ENCODE peak calls at places on chromosome 13, in five cellular contexts. I is ovary, Y is thoracic aorta, O is left ventricle myocardium inferior, N is tibial artery. C is an unnamed sample.

GRCh38 chr13:113915012-113915763 is 51.3 kb upstream of the GAS6 start:
- DNase-seq in I (no peak), Y (no peak), O (no peak), N (no peak), C (peak; percentile 36)

GRCh38 chr13:110464547-110465343 is 96.8 kb downstream of the RAB20 start:
- DNase-seq in I (no peak), Y (no peak), O (no peak), N (no peak), C (no peak)

GRCh38 chr13:39565036-39565949 is 37.7 kb downstream of the LHFPL6 start:
- DNase-seq in I (peak; percentile 24), Y (no peak), O (no peak), N (no peak), C (no peak)

GRCh38 chr13:100461309-100462035 is 127.1 kb downstream of the GGACT start:
- DNase-seq in I (no peak), Y (no peak), O (no peak), N (no peak), C (no peak)

GRCh38 chr13:76982051-76982450 is 9.8 kb upstream of the CLN5 start:
- DNase-seq in I (no peak), Y (no peak), O (no peak), N (no peak), C (no peak)

GRCh38 chr13:97058417-97058816 is 64.1 kb upstream of the OXGR1 start:
- DNase-seq in I (no peak), Y (no peak), O (no peak), N (no peak), C (no peak)

GRCh38 chr13:26664286-26664685 is 96.3 kb downstream of the GPR12 start:
- DNase-seq in I (no peak), Y (no peak), O (no peak), N (no peak), C (no peak)

GRCh38 chr13:89550842-89551422 is 1796.6 kb upstream of the MIR17HG start:
- DNase-seq in I (no peak), Y (no peak), O (no peak), N (no peak), C (no peak)

GRCh38 chr13:65631078-65631477 is 1599.1 kb downstream of the PCDH9 start:
- DNase-seq in I (no peak), Y (no peak), O (no peak), N (no peak), C (no peak)

GRCh38 chr13:41937388-41937787 is 23.5 kb downstream of the VWA8 start:
- DNase-seq in I (no peak), Y (no peak), O (no peak), N (no peak), C (no peak)

GRCh38 chr13:31747966-31748365 is 8.6 kb downstream of the RXFP2 start:
- DNase-seq in I (no peak), Y (no peak), O (no peak), N (no peak), C (no peak)

GRCh38 chr13:25990801-25991200 is 61.0 kb downstream of the SHISA2 start:
- DNase-seq in I (no peak), Y (no peak), O (no peak), N (no peak), C (no peak)

GRCh38 chr13:93687261-93687660 is 460.7 kb downstream of the GPC6 start:
- DNase-seq in I (no peak), Y (no peak), O (no peak), N (no peak), C (no peak)

GRCh38 chr13:49441846-49442245 is 2.0 kb downstream of the CAB39L start:
- DNase-seq in I (no peak), Y (no peak), O (no peak), N (no peak), C (no peak)

GRCh38 chr13:110233181-110233641 is 73.7 kb downstream of the COL4A1 start:
- DNase-seq in I (peak; percentile 71), Y (peak; percentile 48), O (peak; percentile 62), N (peak; percentile 90), C (peak; percentile 88)

GRCh38 chr13:28750187-28751045 is 31.6 kb upstream of the SLC46A3 start:
- DNase-seq in I (no peak), Y (no peak), O (no peak), N (no peak), C (no peak)

GRCh38 chr13:29897102-29897501 is 46.7 kb upstream of the UBL3 start:
- DNase-seq in I (no peak), Y (no peak), O (no peak), N (no peak), C (no peak)

GRCh38 chr13:53417601-53418000 is 389.0 kb downstream of the OLFM4 start:
- DNase-seq in I (no peak), Y (no peak), O (no peak), N (no peak), C (no peak)

GRCh38 chr13:106562301-106562700 is 5.6 kb downstream of the ARGLU1 start:
- DNase-seq in I (no peak), Y (no peak), O (no peak), N (no peak), C (no peak)

GRCh38 chr13:45331981-45332830 is 8.8 kb downstream of the TPT1 start:
- DNase-seq in I (no peak), Y (no peak), O (no peak), N (no peak), C (peak; percentile 77)

GRCh38 chr13:45331123-45331619 is 9.8 kb downstream of the TPT1 start:
- DNase-seq in I (no peak), Y (no peak), O (no peak), N (no peak), C (no peak)

GRCh38 chr13:45325806-45326205 is 15.2 kb downstream of the TPT1 start:
- DNase-seq in I (peak; percentile 62), Y (peak; percentile 45), O (peak; percentile 65), N (peak; percentile 85), C (peak; percentile 81)

GRCh38 chr13:45327253-45327954 is 13.6 kb downstream of the TPT1 start:
- DNase-seq in I (no peak), Y (no peak), O (no peak), N (no peak), C (no peak)

DNA sequence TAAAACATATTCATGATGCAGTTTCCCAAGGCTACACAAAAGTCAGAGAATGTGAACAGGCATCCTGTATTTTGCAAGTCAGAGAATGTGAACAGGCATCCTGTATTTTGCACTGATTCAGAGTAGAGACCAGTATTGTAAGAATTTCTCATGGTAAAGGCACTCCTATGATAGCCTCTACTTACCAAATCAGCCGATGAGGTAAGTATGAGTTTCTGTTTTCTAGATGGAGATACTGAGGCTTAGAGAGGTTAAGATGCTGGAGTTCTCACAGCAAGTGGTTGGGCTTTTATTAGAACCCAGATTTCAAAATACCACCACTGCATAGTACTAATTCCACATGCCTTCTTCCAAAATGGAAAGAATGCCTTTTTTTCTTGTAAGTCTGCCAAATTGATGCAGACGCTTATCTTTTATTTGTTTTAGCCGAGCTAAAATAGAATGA is 12.3 kb downstream of the TPT1 start:
- DNase-seq in I (no peak), Y (no peak), O (no peak), N (no peak), C (no peak)
- H3K4me1 ChIP-seq in I (peaks cover 11% of the 10 kb centered on the region), Y (peaks cover 57% of the 10 kb centered on the region), O (peaks cover 91% of the 10 kb centered on the region), N (peaks cover 30% of the 10 kb centered on the region), C (peaks cover 84% of the 10 kb centered on the region)

GRCh38 chr13:99442273-99442895 is 58.9 kb upstream of the TM9SF2 start:
- DNase-seq in I (peak; percentile 50), Y (no peak), O (no peak), N (no peak), C (no peak)

GRCh38 chr13:99448586-99448985 is 52.7 kb upstream of the TM9SF2 start:
- DNase-seq in I (no peak), Y (no peak), O (no peak), N (no peak), C (no peak)

GRCh38 chr13:99450416-99450815 is 50.9 kb upstream of the TM9SF2 start:
- DNase-seq in I (no peak), Y (no peak), O (no peak), N (no peak), C (no peak)

DNA sequence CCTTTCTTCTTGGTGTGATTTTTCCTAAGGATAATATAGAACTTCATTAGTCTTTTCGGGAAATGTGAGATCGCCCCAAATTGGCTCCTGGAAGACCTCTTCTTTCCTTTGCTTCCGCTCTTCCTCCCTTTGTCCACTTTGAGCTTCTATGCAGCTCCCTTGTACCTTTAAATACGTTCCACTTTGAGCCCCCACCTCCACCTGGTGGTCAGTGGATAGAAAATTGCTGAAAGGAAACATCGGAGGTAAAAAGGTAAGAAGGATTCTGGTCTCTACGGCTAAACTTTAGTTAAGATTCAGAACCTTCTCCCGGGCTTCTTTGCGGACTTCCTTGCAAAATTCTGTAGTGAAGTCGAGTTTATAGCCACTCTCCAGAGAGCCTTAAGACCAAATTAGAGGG is 55.0 kb upstream of the TM9SF2 start:
- DNase-seq in I (no peak), Y (no peak), O (no peak), N (no peak), C (no peak)
- TF ChIP-seq CTCF in I (no peak), Y (no peak), O (no peak), N (no peak), C (no peak)

GRCh38 chr13:86788624-86789023 is 882.5 kb upstream of the SLITRK5 start:
- DNase-seq in I (no peak), Y (no peak), O (no peak), N (no peak), C (no peak)
- H3K4me1 ChIP-seq in I (no peaks in the 10 kb centered on the region), Y (no peaks in the 10 kb centered on the region), O (no peaks in the 10 kb centered on the region), N (no peaks in the 10 kb centered on the region), C (no peaks in the 10 kb centered on the region)

GRCh38 chr13:91813255-91813654 is 414.8 kb downstream of the GPC5 start:
- DNase-seq in I (no peak), Y (no peak), O (peak; percentile 18), N (no peak), C (no peak)

GRCh38 chr13:91817250-91817649 is 418.8 kb downstream of the GPC5 start:
- DNase-seq in I (no peak), Y (no peak), O (no peak), N (no peak), C (no peak)
- TF ChIP-seq CTCF in I (no peak), Y (no peak), O (peak; percentile 57), N (peak; percentile 16), C (no peak)

DNA sequence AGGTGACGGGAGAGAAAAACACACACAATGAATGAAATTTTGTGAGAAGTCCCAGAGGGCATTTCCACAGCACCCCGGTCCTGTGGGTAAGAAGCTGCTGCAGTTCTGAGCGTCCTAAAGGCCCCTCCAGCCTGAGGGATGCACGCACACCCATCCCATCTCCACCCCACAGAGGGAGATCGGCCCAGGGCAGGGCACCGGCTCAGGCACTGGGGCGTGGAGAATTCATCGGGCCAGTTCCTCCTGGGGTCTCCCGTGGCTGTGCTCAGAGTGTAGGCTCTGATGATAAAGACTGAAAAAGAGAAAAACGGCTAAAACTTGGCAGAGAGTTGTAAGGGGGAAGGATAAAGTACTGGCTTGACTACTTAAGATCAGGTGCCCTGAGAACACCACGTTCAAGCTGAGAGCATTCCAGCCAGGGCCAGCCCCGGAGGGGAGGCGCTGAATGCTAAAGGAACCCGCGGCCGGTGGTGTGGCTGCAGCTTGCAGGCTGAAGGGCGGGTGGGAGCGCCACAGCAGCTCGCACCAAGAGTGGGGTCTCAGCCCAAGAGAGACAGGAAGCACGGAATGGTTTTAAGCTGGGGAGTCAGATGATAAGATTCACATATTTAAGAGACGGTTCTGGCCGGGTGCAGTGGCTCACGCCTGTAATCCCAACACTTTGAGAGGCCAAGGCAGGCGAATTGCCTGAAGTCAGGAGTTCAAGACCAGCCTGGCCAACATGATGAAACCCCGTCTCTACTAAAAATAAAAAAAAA is 121.9 kb upstream of the SPACA7 start:
- DNase-seq in I (no peak), Y (no peak), O (no peak), N (no peak), C (peak; percentile 7)
- H3K4me1 ChIP-seq in I (no peaks in the 10 kb centered on the region), Y (no peaks in the 10 kb centered on the region), O (no peaks in the 10 kb centered on the region), N (no peaks in the 10 kb centered on the region), C (no peaks in the 10 kb centered on the region)

C was measured in right atrium auricular region.